ENCODE peak calls at places on chromosome 19, in nine cellular contexts. Z is IMR-90; P is CD8-positive, alpha-beta T cell; J is PC-9; C is left ventricle myocardium inferior; R is mammary epithelial cell; O is SJCRH30; M is upper lobe of left lung; N is CD4-positive, alpha-beta T cell. G is an unnamed sample. For H3K27me3, the result is how much of the 10 kb centered on the place peaks cover.

GRCh38 chr19:54448774-54449700 is at the start of gene LENG8:
- DNase-seq in P (peak), R (peak), M (peak), Z (peak), O (peak), C (peak), J (peak), N (peak), G (peak)

GRCh38 chr19:40576181-40576584 is 490 bp upstream of the SHKBP1 start:
- DNase-seq in P (no peak), J (no peak), O (peak), Z (no peak), N (no peak), R (no peak), C (no peak), M (no peak), G (no peak)

GRCh38 chr19:19336597-19336996 is 16.0 kb downstream of the MAU2 start:
- DNase-seq in P (no peak), Z (no peak), R (no peak), M (no peak), J (no peak), O (no peak), N (no peak), C (no peak), G (no peak)

GRCh38 chr19:17306285-17306714 is 628 bp downstream of the MRPL34 start:
- DNase-seq in P (no peak), Z (no peak), R (no peak), O (no peak), N (no peak), J (no peak), C (no peak), M (no peak), G (peak)

GRCh38 chr19:40614595-40615411 is 13.6 kb downstream of the LTBP4 start:
- DNase-seq in J (peak), O (no peak), R (peak), Z (peak), P (no peak), M (peak), N (peak), C (peak), G (peak)

GRCh38 chr19:4676955-4677731 is 7.0 kb upstream of the MYDGF start:
- DNase-seq in Z (peak), N (no peak), J (no peak), C (no peak), P (no peak), R (no peak), O (peak), M (peak), G (peak)

GRCh38 chr19:3736106-3736724 is 25.3 kb downstream of the APBA3 start:
- DNase-seq in M (no peak), R (no peak), Z (no peak), N (no peak), P (no peak), C (no peak), J (no peak), O (no peak), G (no peak)

GRCh38 chr19:53868091-53868891 is 608 bp downstream of the MYADM start:
- DNase-seq in M (peak), O (peak), J (peak), C (peak), Z (peak), N (no peak), P (no peak), R (peak), G (peak)

GRCh38 chr19:47469719-47470118 is 2.0 kb downstream of the SLC8A2 start:
- DNase-seq in Z (no peak), P (no peak), M (no peak), N (no peak), J (no peak), O (no peak), C (no peak), R (no peak), G (no peak)

GRCh38 chr19:6613711-6614110 is 22.8 kb upstream of the CD70 start:
- DNase-seq in R (peak), C (no peak), J (no peak), O (no peak), Z (no peak), P (no peak), N (no peak), M (no peak), G (no peak)

GRCh38 chr19:5329141-5329540 is 11.5 kb downstream of the PTPRS start:
- DNase-seq in O (no peak), R (no peak), N (no peak), C (no peak), M (no peak), J (no peak), P (no peak), Z (no peak), G (no peak)

GRCh38 chr19:56094449-56094848 is 26.6 kb downstream of the ZNF787 start:
- DNase-seq in O (no peak), C (no peak), M (no peak), J (no peak), Z (no peak), N (no peak), R (no peak), P (no peak), G (no peak)

GRCh38 chr19:50795665-50796073 is 5.5 kb downstream of the ACP4 start:
- DNase-seq in O (no peak), N (no peak), M (no peak), C (no peak), R (no peak), J (no peak), Z (no peak), P (no peak), G (no peak)

GRCh38 chr19:13072206-13072898 is 30.3 kb downstream of the LYL1 start:
- DNase-seq in N (no peak), P (no peak), Z (no peak), C (no peak), J (no peak), R (no peak), M (no peak), O (no peak), G (no peak)

GRCh38 chr19:13492128-13492527 is 14.2 kb downstream of the CACNA1A start:
- DNase-seq in N (no peak), M (no peak), R (peak), Z (peak), O (no peak), C (no peak), J (no peak), P (no peak), G (no peak)

GRCh38 chr19:29666634-29667389 is 1.6 kb downstream of the PLEKHF1 start:
- DNase-seq in N (no peak), C (peak), M (no peak), R (peak), Z (peak), J (peak), O (peak), P (no peak), G (peak)

DNA sequence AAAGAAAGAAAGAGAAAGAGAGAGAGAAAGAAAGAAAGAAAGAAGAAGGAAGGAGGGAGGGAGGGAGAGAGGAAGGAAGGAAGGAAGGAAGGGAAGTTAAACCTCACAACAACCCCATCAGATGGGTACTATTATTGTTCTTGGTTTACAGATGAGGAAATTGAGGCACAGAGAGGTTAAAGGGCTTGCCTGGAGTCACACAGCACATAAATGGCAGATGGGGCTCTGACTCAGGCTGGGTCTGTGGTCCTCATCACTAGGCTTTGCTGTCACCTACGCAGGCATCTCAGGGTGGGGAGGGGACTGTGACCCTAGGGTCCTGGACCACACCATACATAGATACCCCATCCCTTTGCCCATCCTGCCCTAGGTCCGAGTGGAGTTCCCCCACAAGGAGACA is 36.3 kb downstream of the RDH8 start:
- DNase-seq in R (no peak), J (no peak), N (no peak), M (no peak), Z (no peak), O (no peak), C (no peak), P (no peak), G (no peak)
- H3K27me3 ChIP-seq in R (under half), J (half or more), N (under half), M (under half), Z (under half), O (under half), C (under half), P (under half), G (under half)

GRCh38 chr19:43914051-43914450 is 21.0 kb downstream of the ZNF45 start:
- DNase-seq in C (no peak), O (no peak), J (no peak), N (no peak), R (no peak), Z (no peak), P (no peak), M (no peak), G (no peak)
- H3K27me3 ChIP-seq in C (under half), O (under half), J (under half), N (under half), R (under half), Z (under half), P (under half), M (under half), G (under half)

GRCh38 chr19:16025108-16026101 is 50.9 kb upstream of the TPM4 start:
- DNase-seq in P (no peak), M (peak), Z (peak), R (peak), J (peak), N (no peak), O (no peak), C (no peak), G (no peak)
- H3K27me3 ChIP-seq in P (under half), M (under half), Z (under half), R (under half), J (under half), N (under half), O (under half), C (under half), G (under half)

DNA sequence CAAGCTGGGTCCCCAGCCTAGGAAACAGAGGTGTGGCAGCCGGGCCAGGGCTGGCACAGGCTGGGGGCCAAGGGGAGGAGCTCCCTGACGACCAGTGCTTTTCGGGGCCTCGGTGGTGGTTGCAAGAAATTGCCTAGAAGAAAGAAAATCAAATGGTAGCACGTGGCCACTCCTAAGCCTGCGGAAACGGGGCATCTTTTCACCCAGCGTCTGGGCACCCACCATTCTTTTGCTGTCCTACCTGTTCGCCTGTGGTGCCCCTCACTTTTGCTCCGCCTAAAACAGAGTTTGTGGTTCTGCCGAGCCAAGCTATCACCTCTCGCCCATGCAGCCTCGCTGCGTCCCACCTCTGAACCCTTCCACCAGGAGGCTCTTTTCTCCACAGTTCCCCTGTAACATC is 7.1 kb upstream of the KRTDAP start:
- DNase-seq in C (no peak), R (no peak), J (no peak), N (no peak), Z (no peak), P (no peak), O (no peak), M (no peak), G (no peak)
- H3K27me3 ChIP-seq in C (under half), R (under half), J (under half), N (under half), Z (under half), P (under half), O (half or more), M (under half), G (under half)

G was measured in thyroid gland.